ENCODE peak calls at places on chromosome 9, in four cellular contexts. One of them, this sample, is unnamed.
A peak's percentile ranks its signal among the peaks of the same experiment; 100 is the strongest.

GRCh38 chr9:133684461-133685361 is 48.5 kb downstream of the DBH start:
- DNase-seq in H1: no peak
- DNase-seq in neuronal stem cell: no peak
- DNase-seq in IMR-90: no peak
- DNase-seq in this sample: no peak

GRCh38 chr9:98226516-98226915 is 28.9 kb downstream of the TBC1D2 start:
- DNase-seq in IMR-90: peak; percentile 57
- DNase-seq in H1: no peak
- DNase-seq in neuronal stem cell: no peak
- DNase-seq in this sample: peak; percentile 62

GRCh38 chr9:108049026-108049591 is 559.5 kb upstream of the KLF4 start:
- DNase-seq in IMR-90: peak; percentile 97
- DNase-seq in H1: no peak
- DNase-seq in neuronal stem cell: no peak
- DNase-seq in this sample: peak; percentile 96

GRCh38 chr9:93645149-93645889 is 68.9 kb downstream of the PHF2 start:
- DNase-seq in H1: no peak
- DNase-seq in neuronal stem cell: no peak
- DNase-seq in IMR-90: no peak
- DNase-seq in this sample: no peak

GRCh38 chr9:3419892-3420291 is 105.9 kb downstream of the RFX3 start:
- DNase-seq in IMR-90: no peak
- DNase-seq in neuronal stem cell: no peak
- DNase-seq in H1: no peak
- DNase-seq in this sample: no peak

GRCh38 chr9:108442604-108443277 is 413.0 kb downstream of the ACTL7B start:
- DNase-seq in neuronal stem cell: no peak
- DNase-seq in H1: no peak
- DNase-seq in IMR-90: peak; percentile 17
- DNase-seq in this sample: peak; percentile 56

GRCh38 chr9:98724810-98725530 is 16.2 kb upstream of the GABBR2 start:
- DNase-seq in IMR-90: no peak
- DNase-seq in neuronal stem cell: no peak
- DNase-seq in H1: no peak
- DNase-seq in this sample: no peak

GRCh38 chr9:95133351-95133724 is 184.2 kb downstream of the FANCC start:
- DNase-seq in H1: no peak
- DNase-seq in IMR-90: peak; percentile 36
- DNase-seq in neuronal stem cell: no peak
- DNase-seq in this sample: no peak

GRCh38 chr9:93264338-93265125 is 80.6 kb downstream of the WNK2 start:
- DNase-seq in H1: no peak
- DNase-seq in neuronal stem cell: no peak
- DNase-seq in IMR-90: no peak
- DNase-seq in this sample: no peak

GRCh38 chr9:131747352-131747751 is 7.5 kb upstream of the RAPGEF1 start:
- DNase-seq in IMR-90: peak; percentile 58
- DNase-seq in H1: no peak
- DNase-seq in neuronal stem cell: no peak
- DNase-seq in this sample: peak; percentile 81

GRCh38 chr9:76419782-76420380 is 25.7 kb upstream of the RFK start:
- DNase-seq in neuronal stem cell: no peak
- DNase-seq in IMR-90: no peak
- DNase-seq in H1: peak; percentile 35
- DNase-seq in this sample: peak; percentile 23

GRCh38 chr9:136719212-136719880 is 7.0 kb downstream of the DIPK1B start:
- DNase-seq in H1: no peak
- DNase-seq in neuronal stem cell: no peak
- DNase-seq in IMR-90: no peak
- DNase-seq in this sample: no peak

GRCh38 chr9:93984860-93985259 is 29.7 kb upstream of the BARX1 start:
- DNase-seq in IMR-90: no peak
- DNase-seq in neuronal stem cell: no peak
- DNase-seq in H1: no peak
- DNase-seq in this sample: no peak

GRCh38 chr9:70746760-70747159 is 332.3 kb upstream of the KLF9 start:
- DNase-seq in neuronal stem cell: no peak
- DNase-seq in IMR-90: no peak
- DNase-seq in H1: no peak
- DNase-seq in this sample: no peak

GRCh38 chr9:108186996-108187395 is 668.8 kb downstream of the ACTL7B start:
- DNase-seq in neuronal stem cell: no peak
- DNase-seq in IMR-90: peak; percentile 72
- DNase-seq in H1: no peak
- DNase-seq in this sample: no peak

GRCh38 chr9:4048441-4048840 is 251.4 kb downstream of the GLIS3 start:
- DNase-seq in neuronal stem cell: no peak
- DNase-seq in H1: no peak
- DNase-seq in IMR-90: peak; percentile 64
- DNase-seq in this sample: peak; percentile 49

GRCh38 chr9:129838707-129839259 is 3.5 kb downstream of the USP20 start:
- DNase-seq in H1: no peak
- DNase-seq in neuronal stem cell: no peak
- DNase-seq in IMR-90: peak; percentile 91
- DNase-seq in this sample: peak; percentile 92

GRCh38 chr9:93525476-93525875 is 50.9 kb upstream of the PHF2 start:
- DNase-seq in H1: no peak
- DNase-seq in IMR-90: no peak
- DNase-seq in neuronal stem cell: no peak
- DNase-seq in this sample: no peak

GRCh38 chr9:35395076-35395675 is 94.7 kb upstream of the RUSC2 start:
- DNase-seq in neuronal stem cell: no peak
- DNase-seq in H1: no peak
- DNase-seq in IMR-90: no peak
- DNase-seq in this sample: no peak

GRCh38 chr9:98248737-98249474 is 6.5 kb downstream of the TBC1D2 start:
- DNase-seq in neuronal stem cell: no peak
- DNase-seq in IMR-90: peak; percentile 97
- DNase-seq in H1: no peak
- DNase-seq in this sample: peak; percentile 98

GRCh38 chr9:91727316-91727861 is 222.6 kb downstream of the ROR2 start:
- DNase-seq in neuronal stem cell: peak; percentile 46
- DNase-seq in IMR-90: peak; percentile 56
- DNase-seq in H1: peak; percentile 61
- DNase-seq in this sample: peak; percentile 66

GRCh38 chr9:95434116-95435073 is 82.4 kb downstream of the PTCH1 start:
- DNase-seq in IMR-90: no peak
- DNase-seq in H1: no peak
- DNase-seq in neuronal stem cell: no peak
- DNase-seq in this sample: peak; percentile 28

GRCh38 chr9:34508463-34508862 is 14.3 kb downstream of the ENHO start:
- DNase-seq in IMR-90: no peak
- DNase-seq in H1: no peak
- DNase-seq in neuronal stem cell: no peak
- DNase-seq in this sample: no peak

GRCh38 chr9:133935328-133936040 is 56.6 kb downstream of the VAV2 start:
- DNase-seq in neuronal stem cell: no peak
- DNase-seq in H1: no peak
- DNase-seq in IMR-90: peak; percentile 70
- DNase-seq in this sample: peak; percentile 82

GRCh38 chr9:22158275-22158674 is 149.2 kb upstream of the CDKN2B start:
- DNase-seq in IMR-90: peak; percentile 12
- DNase-seq in H1: no peak
- DNase-seq in neuronal stem cell: no peak
- DNase-seq in this sample: no peak

GRCh38 chr9:105328296-105328695 is 83.8 kb downstream of the SLC44A1 start:
- DNase-seq in H1: no peak
- DNase-seq in IMR-90: no peak
- DNase-seq in neuronal stem cell: no peak
- DNase-seq in this sample: no peak

GRCh38 chr9:112743216-112743835 is 7.2 kb upstream of the SNX30 start:
- DNase-seq in IMR-90: no peak
- DNase-seq in H1: no peak
- DNase-seq in neuronal stem cell: no peak
- DNase-seq in this sample: no peak

GRCh38 chr9:33234511-33235467 is 5.2 kb upstream of the SPINK4 start:
- DNase-seq in neuronal stem cell: no peak
- DNase-seq in H1: no peak
- DNase-seq in IMR-90: peak; percentile 85
- DNase-seq in this sample: peak; percentile 78

GRCh38 chr9:33858346-33858869 is 41.4 kb downstream of the UBE2R2 start:
- DNase-seq in neuronal stem cell: no peak
- DNase-seq in H1: peak; percentile 28
- DNase-seq in IMR-90: peak; percentile 19
- DNase-seq in this sample: peak; percentile 15

GRCh38 chr9:673966-674526 is 167.5 kb upstream of the DMRT1 start:
- DNase-seq in IMR-90: no peak
- DNase-seq in neuronal stem cell: peak; percentile 35
- DNase-seq in H1: peak; percentile 71
- DNase-seq in this sample: no peak

GRCh38 chr9:134962065-134962997 is 44.6 kb upstream of the FCN1 start:
- DNase-seq in IMR-90: no peak
- DNase-seq in H1: no peak
- DNase-seq in neuronal stem cell: no peak
- DNase-seq in this sample: no peak

DNA sequence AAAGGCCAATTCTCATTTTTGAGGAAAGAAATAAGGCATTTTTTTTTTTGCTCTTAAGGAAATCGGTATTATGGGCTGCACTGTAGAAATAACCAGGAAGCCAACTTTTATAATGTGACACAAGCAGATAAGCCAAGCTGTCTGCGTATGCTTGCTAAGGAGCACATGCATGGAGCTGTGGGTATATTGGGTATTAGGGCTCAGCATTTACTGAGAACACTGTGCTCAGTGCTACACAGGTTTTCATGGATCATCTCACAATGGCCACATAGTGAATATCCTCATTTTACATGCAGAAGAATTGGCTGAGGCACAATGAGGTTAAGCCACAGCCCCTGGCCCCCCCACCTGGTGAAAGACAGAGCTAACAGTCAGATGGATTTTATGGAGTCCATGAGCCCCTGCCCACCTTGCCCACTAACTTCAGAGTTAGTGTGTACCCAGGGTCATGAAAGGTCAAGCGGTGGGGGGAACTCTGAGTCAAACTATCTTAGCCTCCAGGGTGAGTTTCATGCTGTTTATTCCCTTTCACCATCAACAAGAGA is 204.8 kb downstream of the SPATA31A6 start:
- DNase-seq in neuronal stem cell: no peak
- DNase-seq in IMR-90: no peak
- DNase-seq in H1: no peak
- DNase-seq in this sample: no peak
- H3K4me2 ChIP-seq in neuronal stem cell: no peak overlapping the region
- H3K4me2 ChIP-seq in IMR-90: no peak overlapping the region
- H3K4me2 ChIP-seq in H1: no peak overlapping the region
- H3K4me2 ChIP-seq in this sample: no peak overlapping the region

GRCh38 chr9:124570942-124571666 is 63.9 kb upstream of the NR5A1 start:
- DNase-seq in neuronal stem cell: no peak
- DNase-seq in H1: no peak
- DNase-seq in IMR-90: no peak
- DNase-seq in this sample: no peak

GRCh38 chr9:124574534-124574933 is 67.3 kb upstream of the NR5A1 start:
- DNase-seq in IMR-90: no peak
- DNase-seq in H1: no peak
- DNase-seq in neuronal stem cell: no peak
- DNase-seq in this sample: no peak

GRCh38 chr9:124574944-124575343 is 67.7 kb upstream of the NR5A1 start:
- DNase-seq in neuronal stem cell: no peak
- DNase-seq in IMR-90: peak; percentile 91
- DNase-seq in H1: no peak
- DNase-seq in this sample: peak; percentile 96

DNA sequence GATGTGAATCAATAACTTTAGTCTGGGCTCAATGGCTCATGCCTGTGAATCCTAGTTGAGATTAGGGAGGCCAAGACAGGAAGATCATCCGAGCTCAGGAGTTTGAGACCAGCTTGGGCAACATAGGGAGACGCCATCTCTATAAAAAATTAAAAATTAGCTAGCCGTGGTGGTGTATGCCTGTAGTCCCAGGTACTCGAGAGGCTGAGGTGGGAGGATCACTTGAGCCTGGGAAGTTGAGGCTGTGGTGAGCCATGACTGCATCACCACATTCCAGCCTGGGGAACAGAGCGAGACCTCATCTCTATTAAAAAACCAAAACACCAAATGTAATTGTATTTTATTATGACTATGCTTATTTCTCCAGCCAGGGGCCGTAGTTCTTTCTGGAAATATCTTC is 69.6 kb upstream of the NR5A1 start:
- DNase-seq in IMR-90: no peak
- DNase-seq in neuronal stem cell: no peak
- DNase-seq in H1: no peak
- DNase-seq in this sample: no peak
- H2BK5ac ChIP-seq in IMR-90: no peak overlapping the region
- H2BK5ac ChIP-seq in neuronal stem cell: no peak overlapping the region
- H2BK5ac ChIP-seq in H1: no peak overlapping the region
- H2BK5ac ChIP-seq in this sample: no peak overlapping the region

GRCh38 chr9:30723656-30724055 is 1660.8 kb upstream of the ACO1 start:
- DNase-seq in neuronal stem cell: no peak
- DNase-seq in H1: no peak
- DNase-seq in IMR-90: no peak
- DNase-seq in this sample: no peak
- H3K4me2 ChIP-seq in neuronal stem cell: no peak overlapping the region
- H3K4me2 ChIP-seq in H1: no peak overlapping the region
- H3K4me2 ChIP-seq in IMR-90: no peak overlapping the region
- H3K4me2 ChIP-seq in this sample: no peak overlapping the region

GRCh38 chr9:7965091-7965490 is 165.5 kb upstream of the DMAC1 start:
- DNase-seq in IMR-90: no peak
- DNase-seq in H1: no peak
- DNase-seq in neuronal stem cell: no peak
- DNase-seq in this sample: no peak

GRCh38 chr9:7968642-7969041 is 169.1 kb upstream of the DMAC1 start:
- DNase-seq in H1: no peak
- DNase-seq in IMR-90: no peak
- DNase-seq in neuronal stem cell: no peak
- DNase-seq in this sample: no peak

GRCh38 chr9:7967851-7968250 is 168.3 kb upstream of the DMAC1 start:
- DNase-seq in neuronal stem cell: no peak
- DNase-seq in H1: no peak
- DNase-seq in IMR-90: no peak
- DNase-seq in this sample: no peak

GRCh38 chr9:7970666-7971335 is 171.2 kb upstream of the DMAC1 start:
- DNase-seq in neuronal stem cell: no peak
- DNase-seq in IMR-90: no peak
- DNase-seq in H1: no peak
- DNase-seq in this sample: no peak

DNA sequence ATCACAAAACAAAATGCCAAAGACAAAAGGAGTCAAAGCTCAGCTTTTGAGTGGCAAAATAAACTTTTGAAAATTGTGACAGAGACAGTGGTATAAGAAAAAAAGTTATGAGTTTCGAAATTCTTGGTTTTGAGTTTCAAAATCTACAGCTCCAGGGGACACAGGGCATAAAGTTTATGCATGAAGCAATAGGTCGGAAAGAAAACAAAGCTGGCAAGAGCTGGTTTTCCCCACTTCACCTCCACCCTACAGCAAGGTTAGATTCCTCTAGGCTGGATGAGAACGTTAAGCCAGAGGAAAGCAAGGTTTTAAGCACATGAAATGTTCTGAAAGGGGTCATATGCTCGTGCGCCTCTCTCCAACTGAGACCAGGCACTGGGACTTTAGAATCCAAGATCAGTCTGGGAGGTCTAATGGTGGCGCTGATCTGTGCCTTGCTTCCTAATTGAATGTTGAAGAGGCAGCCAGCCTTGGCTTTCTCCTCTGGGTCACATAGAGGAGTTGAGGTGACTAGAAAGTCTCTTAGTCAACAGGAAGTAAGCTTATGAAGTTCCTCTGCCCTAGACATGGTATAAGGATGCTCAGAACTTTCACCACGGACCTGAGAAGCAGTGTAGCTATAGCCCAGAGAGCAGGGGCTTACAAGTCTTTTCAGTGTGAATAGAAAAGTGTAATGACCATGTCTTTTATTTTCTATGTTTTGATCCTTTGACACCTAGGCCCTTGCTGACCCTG is 167.7 kb upstream of the DMAC1 start:
- DNase-seq in H1: no peak
- DNase-seq in IMR-90: no peak
- DNase-seq in neuronal stem cell: no peak
- DNase-seq in this sample: no peak
- H2BK5ac ChIP-seq in H1: no peak overlapping the region
- H2BK5ac ChIP-seq in IMR-90: no peak overlapping the region
- H2BK5ac ChIP-seq in neuronal stem cell: no peak overlapping the region
- H2BK5ac ChIP-seq in this sample: no peak overlapping the region